ENCODE peak calls at places on chromosomes 4 and X, in five cellular contexts. L, Z, E, M and Q are unnamed samples.

GRCh38 chr4:174592985-174593335 is 70.7 kb upstream of the HPGD start:
- DNase-seq in L (no peak), Z (no peak), E (no peak), M (no peak), Q (no peak)

GRCh38 chr4:75141162-75141561 is 208.2 kb downstream of the PARM1 start:
- DNase-seq in L (no peak), Z (no peak), E (no peak), M (no peak), Q (no peak)

GRCh38 chrX:14027511-14028019 is 2.1 kb downstream of the GEMIN8 start:
- DNase-seq in L (no peak), Z (no peak), E (no peak), M (no peak), Q (no peak)

GRCh38 chrX:135697614-135698013 is 15.8 kb upstream of the CT45A1 start:
- DNase-seq in L (no peak), Z (no peak), E (no peak), M (no peak), Q (no peak)

GRCh38 chr4:89294583-89295244 is 12.9 kb downstream of the GPRIN3 start:
- DNase-seq in L (no peak), Z (no peak), E (no peak), M (no peak), Q (no peak)

GRCh38 chrX:151161690-151162089 is 14.7 kb upstream of the GPR50 start:
- DNase-seq in L (no peak), Z (no peak), E (no peak), M (no peak), Q (no peak)

GRCh38 chrX:3711331-3711917 is 2.0 kb downstream of the PRKX start:
- DNase-seq in L (peak), Z (no peak), E (no peak), M (no peak), Q (no peak)

GRCh38 chrX:129984196-129984962 is 1.9 kb downstream of the BCORL1 start:
- DNase-seq in L (peak), Z (no peak), E (peak), M (peak), Q (peak)

GRCh38 chrX:100643943-100644587 is at the start of gene SRPX2:
- DNase-seq in L (peak), Z (peak), E (no peak), M (peak), Q (no peak)

GRCh38 chrX:130770615-130771014 is 132.4 kb downstream of the ENOX2 start:
- DNase-seq in L (no peak), Z (peak), E (no peak), M (no peak), Q (no peak)

GRCh38 chr4:99651811-99652545 is 5.7 kb downstream of the C4orf54 start:
- DNase-seq in L (no peak), Z (no peak), E (peak), M (no peak), Q (no peak)

GRCh38 chr4:26004290-26004689 is 90.3 kb downstream of the SMIM20 start:
- DNase-seq in L (no peak), Z (no peak), E (no peak), M (no peak), Q (no peak)

GRCh38 chr4:25908491-25908901 is 5.5 kb upstream of the SMIM20 start:
- DNase-seq in L (peak), Z (peak), E (no peak), M (no peak), Q (no peak)

GRCh38 chr4:24780936-24781538 is 14.3 kb upstream of the SOD3 start:
- DNase-seq in L (no peak), Z (no peak), E (no peak), M (no peak), Q (no peak)

GRCh38 chr4:101818362-101818761 is 27.8 kb downstream of the BANK1 start:
- DNase-seq in L (no peak), Z (no peak), E (no peak), M (no peak), Q (no peak)

GRCh38 chr4:101328063-101328602 is 19.2 kb downstream of the PPP3CA start:
- DNase-seq in L (no peak), Z (no peak), E (no peak), M (no peak), Q (no peak)

GRCh38 chrX:119488749-119489148 is 20.5 kb downstream of the SLC25A5 start:
- DNase-seq in L (no peak), Z (no peak), E (peak), M (peak), Q (peak)

GRCh38 chrX:8341814-8342590 is 122.6 kb upstream of the VCX3B start:
- DNase-seq in L (no peak), Z (no peak), E (no peak), M (no peak), Q (no peak)

GRCh38 chrX:49884290-49884862 is 5.1 kb downstream of the USP27X start:
- DNase-seq in L (peak), Z (peak), E (peak), M (peak), Q (peak)

GRCh38 chrX:140439455-140439854 is 65.4 kb downstream of the SOX3 start:
- DNase-seq in L (peak), Z (no peak), E (peak), M (peak), Q (no peak)

GRCh38 chr4:101944649-101945048 is 154.1 kb downstream of the BANK1 start:
- DNase-seq in L (no peak), Z (no peak), E (no peak), M (no peak), Q (no peak)

GRCh38 chr4:138494931-138495330 is 252.8 kb upstream of the SLC7A11 start:
- DNase-seq in L (no peak), Z (peak), E (no peak), M (no peak), Q (no peak)

GRCh38 chrX:3811331-3812311 is 98.2 kb upstream of the PRKX start:
- DNase-seq in L (no peak), Z (peak), E (no peak), M (no peak), Q (peak)

GRCh38 chr4:177016541-177017141 is 223.9 kb upstream of the VEGFC start:
- DNase-seq in L (no peak), Z (no peak), E (no peak), M (no peak), Q (no peak)

GRCh38 chr4:55184600-55185523 is 59.5 kb upstream of the KDR start:
- DNase-seq in L (peak), Z (peak), E (no peak), M (peak), Q (no peak)

GRCh38 chr4:123554263-123554662 is 157.7 kb downstream of the SPRY1 start:
- DNase-seq in L (no peak), Z (no peak), E (no peak), M (no peak), Q (no peak)

GRCh38 chr4:93828332-93828829 is at the start of gene ATOH1:
- DNase-seq in L (peak), Z (peak), E (peak), M (peak), Q (no peak)

GRCh38 chr4:93237526-93237925 is 591.0 kb upstream of the ATOH1 start:
- DNase-seq in L (no peak), Z (no peak), E (no peak), M (no peak), Q (no peak)

GRCh38 chr4:86092684-86093083 is 267.2 kb downstream of the MAPK10 start:
- DNase-seq in L (no peak), Z (no peak), E (no peak), M (no peak), Q (no peak)

DNA sequence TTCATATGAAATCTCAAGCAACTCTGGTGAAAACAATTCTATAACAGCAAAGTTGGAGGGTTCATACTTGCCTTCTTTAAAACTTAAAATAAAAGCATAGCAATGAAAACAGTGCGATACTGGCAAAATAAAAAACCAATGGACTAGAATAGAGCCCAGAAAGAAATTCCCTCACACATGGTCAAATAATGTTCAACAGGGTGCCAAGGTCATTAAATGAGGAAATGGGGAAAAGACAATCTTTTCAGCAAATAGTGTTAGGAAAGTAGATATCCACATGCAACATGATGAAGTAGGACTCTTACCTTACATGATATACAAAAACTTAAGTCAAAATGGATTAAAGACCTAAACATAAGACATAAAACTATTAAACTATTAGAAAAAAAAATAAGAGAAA is 970.2 kb upstream of the AGA start:
- DNase-seq in L (no peak), Z (no peak), E (no peak), M (no peak), Q (no peak)
- H3K27ac ChIP-seq in L (no peak), Z (no peak), E (no peak), M (no peak), Q (no peak)

DNA sequence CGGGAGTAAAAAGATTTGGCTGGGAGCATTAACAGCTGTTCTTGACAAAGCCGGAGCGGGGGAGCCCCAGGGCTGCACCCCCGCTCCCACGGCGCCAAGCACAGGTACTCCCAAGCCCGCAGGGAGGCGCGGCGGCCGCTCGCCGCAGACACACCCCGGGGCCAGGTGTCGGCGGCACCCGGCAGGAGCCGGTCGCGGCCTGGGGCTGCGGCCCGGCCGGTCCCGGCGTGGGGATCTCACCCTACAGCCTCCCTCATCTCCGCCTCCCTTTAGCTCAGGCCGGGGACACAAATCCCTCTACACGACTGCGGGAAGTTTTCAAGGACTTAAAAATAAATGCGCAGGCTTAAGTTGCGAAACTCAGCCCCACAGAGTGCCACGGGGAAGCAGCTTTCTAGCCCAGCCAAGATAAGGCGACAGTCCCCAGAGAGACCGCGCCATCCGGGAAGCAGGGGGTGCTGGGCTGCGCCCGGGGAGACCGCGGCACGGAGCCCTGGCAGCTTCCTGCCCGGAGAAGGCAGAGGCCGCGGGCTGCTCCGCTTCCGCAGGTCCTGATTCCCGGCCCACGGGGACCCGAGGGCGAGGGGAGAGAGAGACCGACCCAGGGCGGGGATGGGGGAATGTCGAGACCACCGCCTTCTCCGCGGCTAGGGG is 473 bp downstream of the SH3RF1 start:
- DNase-seq in L (peak), Z (no peak), E (peak), M (peak), Q (no peak)
- TF ChIP-seq CTCF in L (no peak), Z (no peak), E (peak), M (no peak), Q (no peak)

GRCh38 chr4:184870718-184871117 is 45.0 kb upstream of the ACSL1 start:
- DNase-seq in L (no peak), Z (no peak), E (no peak), M (no peak), Q (no peak)

GRCh38 chr4:184868623-184869022 is 42.9 kb upstream of the ACSL1 start:
- DNase-seq in L (no peak), Z (no peak), E (no peak), M (no peak), Q (no peak)

GRCh38 chr4:184873039-184873438 is 47.3 kb upstream of the ACSL1 start:
- DNase-seq in L (no peak), Z (no peak), E (no peak), M (no peak), Q (no peak)
- H3K27ac ChIP-seq in L (no peak), Z (no peak), E (no peak), M (no peak), Q (no peak)

DNA sequence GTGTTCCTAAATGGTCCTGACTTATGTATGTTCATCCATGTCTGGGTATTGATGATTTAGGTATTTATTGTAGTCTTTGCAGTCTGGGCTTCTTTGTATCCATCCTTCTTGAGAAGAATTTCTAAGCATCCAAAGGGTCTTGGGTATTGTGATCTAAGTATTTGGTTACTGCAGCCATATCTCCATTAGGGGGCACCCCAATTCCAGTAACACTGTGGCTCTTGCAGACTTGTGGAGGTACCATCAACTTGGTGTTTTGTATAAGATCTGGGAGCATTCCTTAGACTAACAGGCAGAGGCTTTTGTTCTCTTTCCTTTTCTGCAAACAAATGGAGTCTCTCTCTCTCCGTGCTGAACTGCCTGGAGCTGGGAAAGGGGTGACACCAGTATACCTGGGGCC is 113.7 kb upstream of the NEXMIF start:
- DNase-seq in L (no peak), Z (peak), E (no peak), M (peak), Q (no peak)
- TF ChIP-seq CTCF in L (peak), Z (peak), E (no peak), M (no peak), Q (no peak)

DNA sequence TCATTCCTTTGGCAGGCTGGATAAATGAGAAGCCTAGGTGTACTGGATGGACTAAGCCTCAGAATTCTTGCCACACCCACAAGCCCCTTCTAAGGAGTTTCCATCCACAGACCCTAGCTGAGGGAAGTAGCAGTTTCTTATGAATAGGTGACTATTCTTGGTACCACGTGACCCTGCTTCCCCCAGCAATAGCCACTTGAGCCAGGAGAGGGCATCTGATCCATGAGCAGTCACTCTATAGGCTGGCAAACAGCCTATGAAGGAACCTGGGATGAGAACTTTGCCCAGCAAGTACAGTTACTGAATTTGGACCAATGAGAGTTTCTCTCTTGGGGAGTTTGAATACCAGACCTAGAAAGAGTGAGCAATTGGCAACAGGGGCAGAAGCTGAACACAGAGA is 84.0 kb downstream of the RTL9 start:
- DNase-seq in L (no peak), Z (no peak), E (no peak), M (peak), Q (no peak)
- H3K27ac ChIP-seq in L (no peak), Z (no peak), E (no peak), M (no peak), Q (no peak)

GRCh38 chrX:68090266-68090665 is 343.0 kb downstream of the OPHN1 start:
- DNase-seq in L (no peak), Z (no peak), E (no peak), M (no peak), Q (no peak)
- TF ChIP-seq CTCF in L (no peak), Z (no peak), E (no peak), M (no peak), Q (no peak)

DNA sequence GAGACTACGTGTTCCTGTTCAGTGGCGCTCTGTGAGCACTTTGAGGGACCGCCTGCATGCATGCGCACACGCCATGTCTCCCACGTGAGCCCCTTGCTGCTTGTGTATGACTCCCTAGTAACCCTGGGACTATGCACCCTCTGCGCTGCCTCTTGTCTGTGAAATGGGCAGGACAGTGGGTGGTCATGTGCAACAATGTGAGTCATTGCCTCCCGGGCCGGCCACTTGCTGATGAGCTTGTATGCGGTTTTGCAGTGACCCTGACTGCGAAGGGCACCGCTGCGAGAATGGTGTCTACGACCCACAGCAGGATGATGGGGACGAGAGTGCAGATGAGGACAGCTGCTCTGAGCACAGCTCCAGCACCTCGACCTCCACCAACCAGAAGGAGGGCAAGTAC is 61.4 kb downstream of the TNIP2 start:
- DNase-seq in L (no peak), Z (no peak), E (no peak), M (no peak), Q (no peak)
- H3K27ac ChIP-seq in L (no peak), Z (no peak), E (no peak), M (no peak), Q (no peak)

GRCh38 chr4:153345011-153345981 is 808 bp downstream of the MND1 start:
- DNase-seq in L (no peak), Z (peak), E (no peak), M (peak), Q (peak)
- TF ChIP-seq CTCF in L (no peak), Z (no peak), E (no peak), M (no peak), Q (no peak)

DNA sequence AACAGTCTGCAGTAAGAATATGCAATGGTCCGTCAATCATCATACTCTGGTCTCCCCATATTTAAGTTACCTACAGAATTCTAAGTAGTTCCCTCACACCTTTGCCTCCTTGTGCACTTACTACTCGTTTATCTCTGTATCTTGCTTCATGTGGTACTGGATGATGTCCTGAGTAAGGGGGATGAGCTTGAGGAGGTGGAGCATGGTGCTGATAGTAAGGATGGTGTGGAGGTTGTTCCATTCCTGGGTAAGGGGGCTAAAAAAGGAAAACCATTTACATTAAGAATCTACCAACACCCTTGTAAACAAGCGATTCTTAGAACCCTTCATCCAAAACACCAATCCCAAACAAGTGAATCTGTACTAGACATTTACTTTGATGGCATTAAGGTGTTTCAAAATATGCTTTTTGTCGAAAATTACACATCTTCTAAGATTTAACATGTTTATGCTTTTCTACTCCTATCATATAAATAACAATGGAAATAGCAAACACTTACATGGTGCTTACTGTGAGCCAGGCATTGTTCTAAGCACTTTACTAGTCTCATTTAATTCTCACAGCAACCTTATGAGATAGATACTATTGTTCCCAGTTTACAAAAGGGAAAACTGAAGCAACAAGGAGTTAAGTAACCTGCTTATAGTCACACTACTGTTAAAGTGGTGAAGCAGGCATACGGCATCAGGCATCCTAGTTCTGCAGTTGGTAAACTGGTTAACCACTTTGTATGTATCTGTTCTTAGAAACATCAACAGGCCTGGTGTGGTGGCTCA is 33.5 kb downstream of the YTHDC1 start:
- DNase-seq in L (no peak), Z (no peak), E (no peak), M (no peak), Q (no peak)
- H3K27ac ChIP-seq in L (no peak), Z (no peak), E (no peak), M (no peak), Q (no peak)